ENCODE peak calls at places on chromosome 17, in ten cellular contexts. One of them, this sample, is unnamed.
A peak's percentile ranks its signal among the peaks of the same experiment; 100 is the strongest.

GRCh38 chr17:60716766-60717165 is 39.1 kb downstream of the BCAS3 start:
- DNase-seq in fibroblast of lung: no peak
- DNase-seq in cardiac muscle cell: no peak
- DNase-seq in hepatocyte: no peak
- DNase-seq in body of pancreas: no peak
- DNase-seq in SJSA1: no peak
- DNase-seq in heart left ventricle: no peak
- DNase-seq in thoracic aorta: no peak
- DNase-seq in neural progenitor cell: no peak
- DNase-seq in colonic mucosa: no peak
- DNase-seq in this sample: no peak

GRCh38 chr17:54013117-54013516 is 190.4 kb downstream of the KIF2B start:
- DNase-seq in body of pancreas: no peak
- DNase-seq in SJSA1: no peak
- DNase-seq in hepatocyte: no peak
- DNase-seq in neural progenitor cell: no peak
- DNase-seq in colonic mucosa: no peak
- DNase-seq in thoracic aorta: no peak
- DNase-seq in heart left ventricle: no peak
- DNase-seq in cardiac muscle cell: no peak
- DNase-seq in fibroblast of lung: no peak
- DNase-seq in this sample: no peak

GRCh38 chr17:4483012-4483840 is 15.5 kb upstream of the SPNS2 start:
- DNase-seq in colonic mucosa: peak; percentile 82
- DNase-seq in SJSA1: no peak
- DNase-seq in neural progenitor cell: peak; percentile 7
- DNase-seq in fibroblast of lung: no peak
- DNase-seq in cardiac muscle cell: no peak
- DNase-seq in body of pancreas: peak; percentile 95
- DNase-seq in heart left ventricle: no peak
- DNase-seq in hepatocyte: peak; percentile 64
- DNase-seq in thoracic aorta: no peak
- DNase-seq in this sample: peak; percentile 80

GRCh38 chr17:57853695-57854094 is 3.9 kb upstream of the MRPS23 start:
- DNase-seq in SJSA1: no peak
- DNase-seq in heart left ventricle: no peak
- DNase-seq in neural progenitor cell: no peak
- DNase-seq in hepatocyte: no peak
- DNase-seq in fibroblast of lung: no peak
- DNase-seq in body of pancreas: peak; percentile 94
- DNase-seq in thoracic aorta: peak; percentile 52
- DNase-seq in cardiac muscle cell: no peak
- DNase-seq in colonic mucosa: no peak
- DNase-seq in this sample: no peak

GRCh38 chr17:13283606-13284005 is 265.8 kb upstream of the ELAC2 start:
- DNase-seq in body of pancreas: no peak
- DNase-seq in heart left ventricle: no peak
- DNase-seq in colonic mucosa: no peak
- DNase-seq in fibroblast of lung: no peak
- DNase-seq in thoracic aorta: no peak
- DNase-seq in SJSA1: no peak
- DNase-seq in cardiac muscle cell: no peak
- DNase-seq in neural progenitor cell: peak; percentile 4
- DNase-seq in hepatocyte: no peak
- DNase-seq in this sample: no peak

GRCh38 chr17:51046527-51047384 is 73.9 kb downstream of the SPAG9 start:
- DNase-seq in heart left ventricle: peak; percentile 58
- DNase-seq in body of pancreas: peak; percentile 62
- DNase-seq in fibroblast of lung: peak; percentile 90
- DNase-seq in colonic mucosa: peak; percentile 38
- DNase-seq in hepatocyte: peak; percentile 89
- DNase-seq in thoracic aorta: no peak
- DNase-seq in SJSA1: peak; percentile 76
- DNase-seq in neural progenitor cell: peak; percentile 96
- DNase-seq in cardiac muscle cell: peak; percentile 92
- DNase-seq in this sample: peak; percentile 78

GRCh38 chr17:35932576-35932975 is 2.0 kb upstream of the RDM1 start:
- DNase-seq in fibroblast of lung: no peak
- DNase-seq in thoracic aorta: no peak
- DNase-seq in hepatocyte: no peak
- DNase-seq in SJSA1: no peak
- DNase-seq in body of pancreas: no peak
- DNase-seq in colonic mucosa: no peak
- DNase-seq in neural progenitor cell: no peak
- DNase-seq in cardiac muscle cell: no peak
- DNase-seq in heart left ventricle: no peak
- DNase-seq in this sample: no peak

GRCh38 chr17:78529871-78530670 is 47.1 kb downstream of the DNAH17 start:
- DNase-seq in neural progenitor cell: no peak
- DNase-seq in hepatocyte: no peak
- DNase-seq in body of pancreas: peak; percentile 75
- DNase-seq in heart left ventricle: no peak
- DNase-seq in thoracic aorta: no peak
- DNase-seq in colonic mucosa: peak; percentile 71
- DNase-seq in fibroblast of lung: no peak
- DNase-seq in SJSA1: no peak
- DNase-seq in cardiac muscle cell: no peak
- DNase-seq in this sample: no peak

GRCh38 chr17:4706121-4706520 is 2.2 kb upstream of the PELP1 start:
- DNase-seq in body of pancreas: no peak
- DNase-seq in hepatocyte: no peak
- DNase-seq in colonic mucosa: no peak
- DNase-seq in SJSA1: no peak
- DNase-seq in heart left ventricle: no peak
- DNase-seq in fibroblast of lung: peak; percentile 43
- DNase-seq in thoracic aorta: no peak
- DNase-seq in cardiac muscle cell: no peak
- DNase-seq in neural progenitor cell: no peak
- DNase-seq in this sample: no peak

GRCh38 chr17:27430882-27431491 is 25.3 kb upstream of the KSR1 start:
- DNase-seq in cardiac muscle cell: peak; percentile 46
- DNase-seq in SJSA1: peak; percentile 58
- DNase-seq in heart left ventricle: peak; percentile 25
- DNase-seq in thoracic aorta: no peak
- DNase-seq in fibroblast of lung: peak; percentile 48
- DNase-seq in hepatocyte: peak; percentile 52
- DNase-seq in colonic mucosa: peak; percentile 42
- DNase-seq in neural progenitor cell: peak; percentile 20
- DNase-seq in body of pancreas: peak; percentile 29
- DNase-seq in this sample: no peak

GRCh38 chr17:57948555-57949420 is 6.4 kb downstream of the CUEDC1 start:
- DNase-seq in thoracic aorta: no peak
- DNase-seq in body of pancreas: peak; percentile 20
- DNase-seq in neural progenitor cell: no peak
- DNase-seq in SJSA1: peak; percentile 93
- DNase-seq in hepatocyte: peak; percentile 70
- DNase-seq in heart left ventricle: no peak
- DNase-seq in fibroblast of lung: peak; percentile 76
- DNase-seq in cardiac muscle cell: no peak
- DNase-seq in colonic mucosa: no peak
- DNase-seq in this sample: peak; percentile 100

GRCh38 chr17:49223517-49224197 is 6.9 kb downstream of the PHOSPHO1 start:
- DNase-seq in colonic mucosa: peak; percentile 79
- DNase-seq in SJSA1: peak; percentile 62
- DNase-seq in fibroblast of lung: no peak
- DNase-seq in thoracic aorta: no peak
- DNase-seq in neural progenitor cell: peak; percentile 77
- DNase-seq in heart left ventricle: peak; percentile 58
- DNase-seq in body of pancreas: peak; percentile 36
- DNase-seq in hepatocyte: peak; percentile 57
- DNase-seq in cardiac muscle cell: peak; percentile 65
- DNase-seq in this sample: no peak

DNA sequence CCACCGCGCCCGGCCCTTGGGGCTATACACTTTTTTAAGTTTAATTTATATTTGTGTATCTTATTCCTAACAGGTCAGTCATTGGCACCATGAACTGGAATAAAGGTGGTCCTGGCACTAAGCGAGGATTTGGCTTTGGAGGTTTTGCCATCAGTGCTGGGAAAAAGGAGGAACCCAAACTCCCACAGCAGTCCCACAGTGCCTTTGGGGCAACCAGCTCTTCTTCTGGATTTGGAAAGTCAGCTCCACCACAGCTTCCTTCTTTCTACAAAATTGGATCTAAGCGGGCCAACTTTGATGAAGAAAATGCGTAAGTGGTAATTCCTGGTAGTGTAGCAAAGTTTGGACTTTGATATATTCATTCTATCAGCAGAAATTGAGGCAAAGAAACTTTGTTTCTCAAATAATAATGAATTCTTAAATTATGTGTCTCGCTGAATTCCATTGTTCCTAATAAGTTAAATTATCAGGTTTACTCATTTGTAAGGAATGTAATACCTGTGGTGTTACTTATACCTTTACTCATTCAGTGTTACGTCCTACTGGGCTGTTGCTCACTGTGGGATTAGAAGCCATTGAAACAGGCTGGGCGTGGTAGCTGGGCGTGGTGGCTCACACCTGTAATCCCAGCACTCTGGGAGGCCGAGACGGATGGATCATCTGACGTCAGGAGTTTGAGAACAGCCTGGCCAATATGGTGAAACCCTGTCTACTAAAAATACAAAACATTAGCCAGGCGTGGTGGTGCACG is 13.2 kb downstream of the DDX42 start:
- DNase-seq in heart left ventricle: no peak
- DNase-seq in colonic mucosa: no peak
- DNase-seq in body of pancreas: no peak
- DNase-seq in thoracic aorta: no peak
- DNase-seq in cardiac muscle cell: no peak
- DNase-seq in SJSA1: no peak
- DNase-seq in fibroblast of lung: no peak
- DNase-seq in hepatocyte: no peak
- DNase-seq in neural progenitor cell: no peak
- DNase-seq in this sample: no peak
- H3K36me3 ChIP-seq in heart left ventricle: peaks cover 10% of the 10 kb centered on the region
- H3K36me3 ChIP-seq in colonic mucosa: peaks cover under 1% of the 10 kb centered on the region
- H3K36me3 ChIP-seq in body of pancreas: no peaks in the 10 kb centered on the region
- H3K36me3 ChIP-seq in thoracic aorta: peaks cover 38% of the 10 kb centered on the region
- H3K36me3 ChIP-seq in cardiac muscle cell: peaks cover 31% of the 10 kb centered on the region
- H3K36me3 ChIP-seq in SJSA1: peaks cover 95% of the 10 kb centered on the region
- H3K36me3 ChIP-seq in fibroblast of lung: peaks cover 10% of the 10 kb centered on the region
- H3K36me3 ChIP-seq in hepatocyte: peaks cover 6% of the 10 kb centered on the region
- H3K36me3 ChIP-seq in neural progenitor cell: peaks cover 2% of the 10 kb centered on the region
- H3K36me3 ChIP-seq in this sample: peaks cover 1% of the 10 kb centered on the region

GRCh38 chr17:40496634-40497420 is 4.6 kb downstream of the TNS4 start:
- DNase-seq in hepatocyte: no peak
- DNase-seq in cardiac muscle cell: no peak
- DNase-seq in colonic mucosa: no peak
- DNase-seq in heart left ventricle: no peak
- DNase-seq in SJSA1: no peak
- DNase-seq in neural progenitor cell: no peak
- DNase-seq in fibroblast of lung: no peak
- DNase-seq in body of pancreas: no peak
- DNase-seq in thoracic aorta: no peak
- DNase-seq in this sample: no peak

GRCh38 chr17:40497704-40498103 is 3.7 kb downstream of the TNS4 start:
- DNase-seq in hepatocyte: no peak
- DNase-seq in body of pancreas: no peak
- DNase-seq in heart left ventricle: no peak
- DNase-seq in SJSA1: no peak
- DNase-seq in cardiac muscle cell: no peak
- DNase-seq in colonic mucosa: no peak
- DNase-seq in fibroblast of lung: peak; percentile 46
- DNase-seq in thoracic aorta: no peak
- DNase-seq in neural progenitor cell: no peak
- DNase-seq in this sample: no peak

GRCh38 chr17:40495140-40495539 is 6.3 kb downstream of the TNS4 start:
- DNase-seq in neural progenitor cell: no peak
- DNase-seq in heart left ventricle: no peak
- DNase-seq in colonic mucosa: no peak
- DNase-seq in cardiac muscle cell: no peak
- DNase-seq in hepatocyte: no peak
- DNase-seq in fibroblast of lung: no peak
- DNase-seq in body of pancreas: no peak
- DNase-seq in thoracic aorta: no peak
- DNase-seq in SJSA1: no peak
- DNase-seq in this sample: no peak

GRCh38 chr17:40498281-40499084 is 2.9 kb downstream of the TNS4 start:
- DNase-seq in fibroblast of lung: no peak
- DNase-seq in SJSA1: no peak
- DNase-seq in colonic mucosa: no peak
- DNase-seq in heart left ventricle: no peak
- DNase-seq in hepatocyte: no peak
- DNase-seq in cardiac muscle cell: no peak
- DNase-seq in thoracic aorta: no peak
- DNase-seq in neural progenitor cell: no peak
- DNase-seq in body of pancreas: no peak
- DNase-seq in this sample: no peak

DNA sequence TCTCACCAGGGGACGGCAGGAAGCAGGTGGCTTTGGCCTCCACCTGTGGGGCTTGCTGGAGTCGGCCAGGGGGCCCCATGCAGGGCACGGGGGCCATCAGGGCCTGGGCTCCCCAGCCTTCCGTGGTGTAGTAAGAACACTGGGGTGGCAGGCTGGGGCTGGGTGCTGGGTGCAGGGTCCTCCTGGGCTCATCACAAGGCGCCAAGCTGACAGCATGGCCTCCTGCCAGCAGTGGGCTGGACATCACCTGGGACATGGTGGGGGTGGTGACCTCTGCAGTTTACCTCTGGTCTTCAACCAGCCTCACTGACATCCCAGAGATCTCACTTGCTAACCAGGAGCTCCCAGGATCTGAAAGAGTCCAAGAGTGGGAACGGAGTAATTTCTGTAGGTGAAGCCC is 5.3 kb downstream of the TNS4 start:
- DNase-seq in cardiac muscle cell: no peak
- DNase-seq in colonic mucosa: no peak
- DNase-seq in SJSA1: no peak
- DNase-seq in thoracic aorta: no peak
- DNase-seq in neural progenitor cell: no peak
- DNase-seq in hepatocyte: no peak
- DNase-seq in heart left ventricle: no peak
- DNase-seq in body of pancreas: no peak
- DNase-seq in fibroblast of lung: no peak
- DNase-seq in this sample: no peak
- H3K4me3 ChIP-seq in cardiac muscle cell: no peak overlapping the region
- H3K4me3 ChIP-seq in colonic mucosa: no peak overlapping the region
- H3K4me3 ChIP-seq in SJSA1: no peak overlapping the region
- H3K4me3 ChIP-seq in thoracic aorta: no peak overlapping the region
- H3K4me3 ChIP-seq in neural progenitor cell: no peak overlapping the region
- H3K4me3 ChIP-seq in hepatocyte: no peak overlapping the region
- H3K4me3 ChIP-seq in heart left ventricle: no peak overlapping the region
- H3K4me3 ChIP-seq in body of pancreas: no peak overlapping the region
- H3K4me3 ChIP-seq in fibroblast of lung: no peak overlapping the region
- H3K4me3 ChIP-seq in this sample: no peak overlapping the region

GRCh38 chr17:43068570-43069367 is 43.7 kb downstream of the RND2 start:
- DNase-seq in colonic mucosa: no peak
- DNase-seq in fibroblast of lung: no peak
- DNase-seq in cardiac muscle cell: no peak
- DNase-seq in SJSA1: no peak
- DNase-seq in neural progenitor cell: no peak
- DNase-seq in hepatocyte: peak; percentile 9
- DNase-seq in heart left ventricle: no peak
- DNase-seq in thoracic aorta: no peak
- DNase-seq in body of pancreas: no peak
- DNase-seq in this sample: no peak
- H3K36me3 ChIP-seq in colonic mucosa: no peaks in the 10 kb centered on the region
- H3K36me3 ChIP-seq in fibroblast of lung: no peaks in the 10 kb centered on the region
- H3K36me3 ChIP-seq in cardiac muscle cell: peaks cover 3% of the 10 kb centered on the region
- H3K36me3 ChIP-seq in SJSA1: peaks cover 50% of the 10 kb centered on the region
- H3K36me3 ChIP-seq in neural progenitor cell: peaks cover 9% of the 10 kb centered on the region
- H3K36me3 ChIP-seq in hepatocyte: no peaks in the 10 kb centered on the region
- H3K36me3 ChIP-seq in heart left ventricle: no peaks in the 10 kb centered on the region
- H3K36me3 ChIP-seq in thoracic aorta: no peaks in the 10 kb centered on the region
- H3K36me3 ChIP-seq in body of pancreas: no peaks in the 10 kb centered on the region
- H3K36me3 ChIP-seq in this sample: no peaks in the 10 kb centered on the region

GRCh38 chr17:2214887-2215615 is 88.5 kb downstream of the SMG6 start:
- DNase-seq in thoracic aorta: peak; percentile 29
- DNase-seq in colonic mucosa: no peak
- DNase-seq in neural progenitor cell: peak; percentile 15
- DNase-seq in SJSA1: no peak
- DNase-seq in cardiac muscle cell: peak; percentile 68
- DNase-seq in fibroblast of lung: peak; percentile 90
- DNase-seq in hepatocyte: no peak
- DNase-seq in heart left ventricle: peak; percentile 70
- DNase-seq in body of pancreas: no peak
- DNase-seq in this sample: no peak
- H3K4me3 ChIP-seq in thoracic aorta: peak overlapping the region; percentile 66
- H3K4me3 ChIP-seq in colonic mucosa: no peak overlapping the region
- H3K4me3 ChIP-seq in neural progenitor cell: no peak overlapping the region
- H3K4me3 ChIP-seq in SJSA1: no peak overlapping the region
- H3K4me3 ChIP-seq in cardiac muscle cell: peak overlapping the region; percentile 1
- H3K4me3 ChIP-seq in fibroblast of lung: peak overlapping the region; percentile 10
- H3K4me3 ChIP-seq in hepatocyte: no peak overlapping the region
- H3K4me3 ChIP-seq in heart left ventricle: peak overlapping the region; percentile 41
- H3K4me3 ChIP-seq in body of pancreas: no peak overlapping the region
- H3K4me3 ChIP-seq in this sample: no peak overlapping the region

This sample was measured in kidney epithelial cell.